ENCODE peak calls at places on chromosomes 12 and 14, in four cellular contexts. One of them, this sample, is unnamed.

GRCh38 chr14:22689186-22689585 is 45.0 kb upstream of the OR6J1 start:
- DNase-seq in K562: no peak
- DNase-seq in HepG2: peak
- DNase-seq in GM12878: no peak
- DNase-seq in this sample: no peak

GRCh38 chr12:46473634-46474201 is 101.1 kb upstream of the SLC38A2 start:
- DNase-seq in HepG2: peak
- DNase-seq in GM12878: peak
- DNase-seq in K562: no peak
- DNase-seq in this sample: no peak

GRCh38 chr14:58455593-58456265 is 28.2 kb downstream of the KIAA0586 start:
- DNase-seq in HepG2: no peak
- DNase-seq in GM12878: no peak
- DNase-seq in K562: no peak
- DNase-seq in this sample: no peak

GRCh38 chr12:111396726-111397445 is 8.8 kb upstream of the SH2B3 start:
- DNase-seq in GM12878: no peak
- DNase-seq in K562: peak
- DNase-seq in HepG2: peak
- DNase-seq in this sample: peak

GRCh38 chr12:81468206-81468605 is 290.9 kb downstream of the PPFIA2 start:
- DNase-seq in K562: no peak
- DNase-seq in GM12878: no peak
- DNase-seq in HepG2: no peak
- DNase-seq in this sample: no peak

GRCh38 chr12:591571-592505 is 71.4 kb downstream of the NINJ2 start:
- DNase-seq in K562: peak
- DNase-seq in HepG2: peak
- DNase-seq in GM12878: no peak
- DNase-seq in this sample: peak

GRCh38 chr12:113298861-113299545 is 35.9 kb downstream of the SLC8B1 start:
- DNase-seq in K562: no peak
- DNase-seq in HepG2: no peak
- DNase-seq in GM12878: no peak
- DNase-seq in this sample: no peak

GRCh38 chr14:70171719-70172118 is 17.0 kb downstream of the SLC8A3 start:
- DNase-seq in GM12878: no peak
- DNase-seq in K562: no peak
- DNase-seq in HepG2: no peak
- DNase-seq in this sample: no peak

GRCh38 chr12:82184844-82185243 is 173.3 kb downstream of the CCDC59 start:
- DNase-seq in GM12878: no peak
- DNase-seq in HepG2: no peak
- DNase-seq in K562: no peak
- DNase-seq in this sample: no peak

GRCh38 chr12:104622942-104623341 is 166.2 kb downstream of the CHST11 start:
- DNase-seq in K562: no peak
- DNase-seq in GM12878: no peak
- DNase-seq in HepG2: no peak
- DNase-seq in this sample: no peak

GRCh38 chr12:53230971-53231858 is 794 bp downstream of the RARG start:
- DNase-seq in K562: no peak
- DNase-seq in GM12878: no peak
- DNase-seq in HepG2: no peak
- DNase-seq in this sample: no peak

GRCh38 chr12:50507474-50507838 is 2.7 kb downstream of the DIP2B start:
- DNase-seq in K562: no peak
- DNase-seq in GM12878: no peak
- DNase-seq in HepG2: no peak
- DNase-seq in this sample: no peak

GRCh38 chr12:50505386-50505827 is 622 bp downstream of the DIP2B start:
- DNase-seq in K562: peak
- DNase-seq in HepG2: no peak
- DNase-seq in GM12878: no peak
- DNase-seq in this sample: no peak

GRCh38 chr12:50507930-50508329 is 3.1 kb downstream of the DIP2B start:
- DNase-seq in GM12878: no peak
- DNase-seq in K562: no peak
- DNase-seq in HepG2: no peak
- DNase-seq in this sample: no peak

GRCh38 chr12:50505945-50506344 is 1.2 kb downstream of the DIP2B start:
- DNase-seq in K562: no peak
- DNase-seq in GM12878: no peak
- DNase-seq in HepG2: no peak
- DNase-seq in this sample: no peak

GRCh38 chr12:50506753-50507473 is 2.1 kb downstream of the DIP2B start:
- DNase-seq in HepG2: no peak
- DNase-seq in GM12878: no peak
- DNase-seq in K562: no peak
- DNase-seq in this sample: no peak
- TF ChIP-seq FOXK2 in HepG2: no peak
- TF ChIP-seq FOXK2 in GM12878: no peak
- TF ChIP-seq FOXK2 in K562: no peak
- TF ChIP-seq FOXK2 in this sample: no peak

GRCh38 chr12:89448526-89448925 is 76.1 kb downstream of the GALNT4 start:
- DNase-seq in GM12878: no peak
- DNase-seq in K562: no peak
- DNase-seq in HepG2: no peak
- DNase-seq in this sample: no peak

GRCh38 chr12:89451876-89452275 is 72.7 kb downstream of the GALNT4 start:
- DNase-seq in HepG2: no peak
- DNase-seq in GM12878: no peak
- DNase-seq in K562: no peak
- DNase-seq in this sample: peak

GRCh38 chr12:89453121-89453520 is 71.5 kb downstream of the GALNT4 start:
- DNase-seq in HepG2: no peak
- DNase-seq in GM12878: no peak
- DNase-seq in K562: no peak
- DNase-seq in this sample: peak

GRCh38 chr12:89448951-89449371 is 75.6 kb downstream of the GALNT4 start:
- DNase-seq in HepG2: no peak
- DNase-seq in K562: no peak
- DNase-seq in GM12878: no peak
- DNase-seq in this sample: no peak

DNA sequence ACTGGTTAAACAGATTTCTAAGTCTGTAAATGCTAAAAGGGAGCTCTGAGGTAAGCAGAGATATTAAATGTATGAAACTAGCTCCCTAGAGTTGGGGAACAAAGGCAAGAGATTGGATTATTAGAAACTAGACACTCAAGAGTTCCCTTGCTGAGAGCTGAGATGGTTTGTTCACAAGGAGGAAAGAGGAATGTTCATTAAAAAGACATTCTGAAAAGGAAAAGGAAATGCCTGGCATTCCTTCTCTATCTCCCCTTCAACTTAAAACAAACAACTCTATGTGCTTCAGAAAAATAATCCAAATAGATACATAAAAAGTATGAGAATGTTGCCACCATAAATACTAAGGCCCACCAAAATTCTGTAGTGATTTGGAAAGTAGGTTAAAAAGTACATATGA is 73.7 kb downstream of the GALNT4 start:
- DNase-seq in GM12878: no peak
- DNase-seq in K562: no peak
- DNase-seq in HepG2: peak
- DNase-seq in this sample: no peak
- TF ChIP-seq BHLHE40 in GM12878: no peak
- TF ChIP-seq BHLHE40 in K562: no peak
- TF ChIP-seq BHLHE40 in HepG2: no peak
- TF ChIP-seq BHLHE40 in this sample: no peak

GRCh38 chr12:62006076-62006732 is 254.0 kb upstream of the USP15 start:
- DNase-seq in K562: peak
- DNase-seq in HepG2: peak
- DNase-seq in GM12878: no peak
- DNase-seq in this sample: peak
- TF ChIP-seq FOXK2 in K562: no peak
- TF ChIP-seq FOXK2 in HepG2: no peak
- TF ChIP-seq FOXK2 in GM12878: no peak
- TF ChIP-seq FOXK2 in this sample: no peak

DNA sequence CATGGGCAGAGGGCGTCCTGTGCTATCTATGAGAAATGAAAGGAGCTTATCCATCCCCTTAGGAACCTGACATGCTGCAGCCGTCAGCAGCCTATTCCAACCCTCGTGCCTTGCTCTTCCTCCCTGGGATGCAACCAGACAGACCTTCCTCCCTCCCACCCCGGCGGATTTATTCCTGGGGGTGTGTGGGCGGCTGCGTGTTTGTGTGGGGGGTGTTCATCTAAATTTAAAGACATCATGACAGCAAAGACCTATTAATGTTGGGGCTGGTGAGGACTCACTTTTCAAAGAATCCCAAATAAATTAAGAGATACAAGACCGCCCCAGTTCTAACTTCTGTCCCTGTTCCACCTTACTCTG is 52.0 kb downstream of the WSCD2 start:
- DNase-seq in GM12878: no peak
- DNase-seq in HepG2: no peak
- DNase-seq in K562: no peak
- DNase-seq in this sample: no peak
- TF ChIP-seq BHLHE40 in GM12878: no peak
- TF ChIP-seq BHLHE40 in HepG2: no peak
- TF ChIP-seq BHLHE40 in K562: no peak
- TF ChIP-seq BHLHE40 in this sample: no peak

DNA sequence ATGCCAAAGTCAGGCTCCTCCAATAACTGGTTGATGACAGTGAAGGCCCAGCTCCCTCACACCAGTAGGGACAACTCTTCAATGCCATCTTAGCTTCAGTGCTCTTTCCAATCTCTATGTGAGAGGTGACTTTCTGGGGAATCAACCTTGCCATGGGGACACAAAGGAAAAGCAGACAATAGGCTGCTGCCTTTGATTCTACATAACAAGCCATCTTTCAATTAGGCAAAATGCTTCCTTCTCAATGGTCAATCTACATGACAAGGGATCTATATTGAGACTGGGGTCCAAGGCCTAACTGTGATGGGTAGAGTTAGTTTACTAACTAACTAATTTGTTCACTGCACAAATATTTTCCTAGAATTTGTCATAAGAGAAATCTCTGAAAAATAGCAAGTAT is 1417.5 kb upstream of the SEL1L start:
- DNase-seq in GM12878: no peak
- DNase-seq in K562: no peak
- DNase-seq in HepG2: no peak
- DNase-seq in this sample: no peak
- TF ChIP-seq FOXK2 in GM12878: no peak
- TF ChIP-seq FOXK2 in K562: no peak
- TF ChIP-seq FOXK2 in HepG2: no peak
- TF ChIP-seq FOXK2 in this sample: no peak